ENCODE peak calls at places on chromosomes 13 and 19, in five cellular contexts. W, P, Z, U and O are unnamed samples.

GRCh38 chr13:31807090-31807541 is 67.8 kb downstream of the RXFP2 start:
- DNase-seq in Z (peak), U (no peak), W (no peak), P (no peak), O (peak)

GRCh38 chr13:40772765-40773473 is 1.9 kb upstream of the MRPS31 start:
- DNase-seq in P (no peak), U (no peak), W (no peak), Z (no peak), O (no peak)

GRCh38 chr13:113883921-113884804 is 20.3 kb upstream of the GAS6 start:
- DNase-seq in Z (no peak), W (no peak), U (no peak), P (no peak), O (no peak)

GRCh38 chr19:49167857-49168409 is 10.3 kb downstream of the TRPM4 start:
- DNase-seq in Z (no peak), P (no peak), W (no peak), U (no peak), O (no peak)

GRCh38 chr13:98175823-98176222 is 1.2 kb downstream of the RNF113B start:
- DNase-seq in P (no peak), U (no peak), W (peak), Z (no peak), O (no peak)

GRCh38 chr13:100673831-100674362 is 698 bp downstream of the TMTC4 start:
- DNase-seq in P (peak), W (peak), U (no peak), Z (peak), O (no peak)

GRCh38 chr19:51687791-51688664 is 5.1 kb upstream of the SPACA6 start:
- DNase-seq in W (peak), Z (no peak), U (no peak), P (peak), O (no peak)

GRCh38 chr13:24035411-24035810 is 125.1 kb upstream of the SPATA13 start:
- DNase-seq in W (no peak), P (no peak), Z (no peak), U (no peak), O (no peak)

GRCh38 chr13:48496796-48497195 is 36.1 kb downstream of the RCBTB2 start:
- DNase-seq in Z (no peak), U (no peak), W (no peak), P (no peak), O (no peak)

GRCh38 chr13:86601351-86601750 is 802.1 kb upstream of the SLITRK6 start:
- DNase-seq in W (peak), P (no peak), Z (no peak), U (no peak), O (no peak)

GRCh38 chr13:44141725-44142539 is 231.7 kb upstream of the SERP2 start:
- DNase-seq in W (peak), Z (peak), P (peak), U (peak), O (peak)

GRCh38 chr13:29540334-29540733 is 55.2 kb downstream of the SLC7A1 start:
- DNase-seq in Z (no peak), W (no peak), U (no peak), P (no peak), O (no peak)

GRCh38 chr13:91647361-91647970 is 249.0 kb downstream of the GPC5 start:
- DNase-seq in P (no peak), W (peak), U (peak), Z (no peak), O (no peak)

GRCh38 chr13:49560270-49561063 is 24.9 kb downstream of the RCBTB1 start:
- DNase-seq in Z (no peak), P (no peak), U (no peak), W (peak), O (no peak)

GRCh38 chr19:39416626-39417120 is 4.2 kb downstream of the PLEKHG2 start:
- DNase-seq in W (no peak), Z (no peak), U (no peak), P (no peak), O (no peak)

GRCh38 chr13:109963384-109963783 is 177.0 kb upstream of the IRS2 start:
- DNase-seq in W (no peak), Z (no peak), P (no peak), U (no peak), O (no peak)

GRCh38 chr13:77749481-77749880 is 52.0 kb downstream of the SLAIN1 start:
- DNase-seq in U (no peak), W (no peak), P (no peak), Z (no peak), O (no peak)

GRCh38 chr13:109309625-109310363 is 476.6 kb downstream of the IRS2 start:
- DNase-seq in U (peak), W (no peak), Z (no peak), P (no peak), O (no peak)

GRCh38 chr13:101452519-101453485 is at the start of gene ITGBL1:
- DNase-seq in W (peak), U (no peak), Z (no peak), P (no peak), O (no peak)

GRCh38 chr19:4660181-4660791 is 9.9 kb downstream of the MYDGF start:
- DNase-seq in Z (no peak), W (no peak), U (no peak), P (peak), O (no peak)

GRCh38 chr13:88601949-88602348 is 930.8 kb downstream of the SLITRK5 start:
- DNase-seq in Z (no peak), W (no peak), U (no peak), P (no peak), O (no peak)